ENCODE peak calls at places on chromosomes 4 and X, in six cellular contexts. R is dorsolateral prefrontal cortex, Z is thyroid gland, G is B cell, V is neural crest cell, F is progenitor cell of endocrine pancreas. O is an unnamed sample.

GRCh38 chr4:38574559-38575333 is 89.3 kb upstream of the KLF3 start:
- DNase-seq in Z (peak), F (no peak), V (no peak), G (no peak), R (peak), O (no peak)

GRCh38 chrX:21813612-21814368 is 25.6 kb upstream of the MBTPS2 start:
- DNase-seq in G (no peak), R (no peak), F (no peak), V (no peak), Z (no peak), O (no peak)

GRCh38 chrX:12946838-12947544 is 27.9 kb upstream of the TMSB4X start:
- DNase-seq in R (peak), Z (peak), F (peak), V (peak), G (peak), O (peak)

GRCh38 chr4:38647096-38647819 is 16.7 kb upstream of the KLF3 start:
- DNase-seq in F (no peak), R (no peak), G (no peak), Z (no peak), V (no peak), O (no peak)

GRCh38 chr4:122814426-122814825 is 12.2 kb upstream of the FGF2 start:
- DNase-seq in V (no peak), R (no peak), G (no peak), Z (no peak), F (no peak), O (peak)

GRCh38 chr4:7963691-7964090 is 24.0 kb upstream of the AFAP1 start:
- DNase-seq in V (no peak), F (no peak), Z (no peak), R (peak), G (no peak), O (no peak)

GRCh38 chr4:71270901-71271300 is 67.9 kb upstream of the SLC4A4 start:
- DNase-seq in R (no peak), Z (peak), G (no peak), F (no peak), V (peak), O (no peak)

GRCh38 chr4:159410076-159410777 is 307.3 kb downstream of the RAPGEF2 start:
- DNase-seq in F (no peak), G (no peak), R (no peak), V (no peak), Z (no peak), O (no peak)

GRCh38 chr4:77052352-77052751 is 23.4 kb downstream of the CCNI start:
- DNase-seq in Z (peak), G (peak), F (no peak), V (peak), R (no peak), O (no peak)

GRCh38 chr4:176563591-176563990 is 229.1 kb downstream of the VEGFC start:
- DNase-seq in G (no peak), R (no peak), Z (no peak), F (no peak), V (no peak), O (no peak)

GRCh38 chr4:40204507-40205258 is 7.9 kb downstream of the RHOH start:
- DNase-seq in Z (no peak), R (no peak), F (no peak), G (no peak), V (no peak), O (no peak)

GRCh38 chr4:85498068-85498733 is 23.3 kb downstream of the ARHGAP24 start:
- DNase-seq in R (no peak), Z (no peak), G (peak), V (no peak), F (no peak), O (peak)

GRCh38 chr4:54587516-54587915 is 70.2 kb upstream of the KIT start:
- DNase-seq in Z (no peak), F (no peak), G (no peak), V (no peak), R (no peak), O (no peak)

GRCh38 chr4:13906727-13907126 is 279.2 kb upstream of the BOD1L1 start:
- DNase-seq in Z (no peak), V (no peak), G (no peak), F (no peak), R (no peak), O (no peak)

GRCh38 chr4:2937986-2938385 is 25.2 kb downstream of the NOP14 start:
- DNase-seq in F (no peak), V (no peak), G (no peak), Z (no peak), R (no peak), O (no peak)

GRCh38 chr4:107778784-107779530 is 45.8 kb upstream of the SGMS2 start:
- DNase-seq in R (no peak), V (no peak), G (no peak), F (no peak), Z (no peak), O (no peak)

GRCh38 chr4:103074598-103075434 is 1.7 kb downstream of the SLC9B2 start:
- DNase-seq in Z (no peak), V (no peak), R (no peak), G (peak), F (no peak), O (peak)

GRCh38 chr4:56612282-56612681 is 68.8 kb downstream of the HOPX start:
- DNase-seq in R (no peak), V (no peak), F (no peak), G (no peak), Z (peak), O (no peak)

GRCh38 chrX:139881572-139881971 is 51.3 kb downstream of the ATP11C start:
- DNase-seq in G (no peak), R (no peak), F (no peak), V (no peak), Z (no peak), O (no peak)

GRCh38 chrX:150032742-150033141 is 94.5 kb upstream of the EOLA2 start:
- DNase-seq in V (no peak), F (no peak), Z (no peak), R (no peak), G (no peak), O (no peak)

GRCh38 chrX:43003939-43004338 is 226.0 kb upstream of the PPP1R2C start:
- DNase-seq in R (no peak), V (no peak), G (no peak), Z (no peak), F (no peak), O (no peak)

GRCh38 chrX:25344191-25344936 is 328.6 kb upstream of the ARX start:
- DNase-seq in V (no peak), F (no peak), G (no peak), R (peak), Z (no peak), O (no peak)

GRCh38 chrX:1581132-1581531 is 10.3 kb upstream of the AKAP17A start:
- DNase-seq in F (no peak), G (no peak), R (no peak), V (peak), Z (peak), O (peak)

GRCh38 chrX:78923198-78924015 is 21.8 kb upstream of the P2RY10 start:
- DNase-seq in Z (no peak), G (no peak), R (no peak), V (no peak), F (no peak), O (peak)

GRCh38 chr4:129394635-129395034 is 298.7 kb downstream of the C4orf33 start:
- DNase-seq in V (no peak), Z (no peak), F (no peak), R (no peak), G (no peak), O (no peak)

GRCh38 chrX:12548746-12549145 is 242.5 kb upstream of the PRPS2 start:
- DNase-seq in F (peak), R (no peak), Z (no peak), G (no peak), V (peak), O (peak)

GRCh38 chr4:94140998-94141397 is 66.7 kb upstream of the SMARCAD1 start:
- DNase-seq in Z (no peak), G (no peak), V (no peak), R (no peak), F (no peak), O (no peak)

GRCh38 chrX:40544343-40545250 is 36.2 kb upstream of the ATP6AP2 start:
- DNase-seq in Z (peak), F (no peak), V (no peak), R (no peak), G (no peak), O (no peak)

GRCh38 chr4:98615991-98616390 is 42.4 kb downstream of the TSPAN5 start:
- DNase-seq in V (no peak), Z (no peak), G (no peak), R (no peak), F (no peak), O (no peak)

GRCh38 chr4:105440890-105441289 is 33.0 kb downstream of the PPA2 start:
- DNase-seq in V (no peak), Z (no peak), G (no peak), F (no peak), R (no peak), O (no peak)
- TF ChIP-seq CTCF in V (no peak), Z (no peak), G (no peak), F (no peak), R (no peak), O (no peak)

GRCh38 chr4:138979742-138980141 is 35.8 kb upstream of the NOCT start:
- DNase-seq in V (no peak), Z (no peak), F (no peak), G (no peak), R (no peak), O (no peak)

GRCh38 chr4:138982754-138983153 is 32.8 kb upstream of the NOCT start:
- DNase-seq in F (no peak), Z (no peak), R (no peak), G (no peak), V (no peak), O (no peak)

GRCh38 chr4:138984647-138985046 is 30.9 kb upstream of the NOCT start:
- DNase-seq in F (no peak), G (no peak), R (no peak), Z (no peak), V (no peak), O (no peak)

GRCh38 chr4:138983690-138984089 is 31.9 kb upstream of the NOCT start:
- DNase-seq in V (no peak), R (no peak), G (no peak), Z (no peak), F (no peak), O (no peak)

DNA sequence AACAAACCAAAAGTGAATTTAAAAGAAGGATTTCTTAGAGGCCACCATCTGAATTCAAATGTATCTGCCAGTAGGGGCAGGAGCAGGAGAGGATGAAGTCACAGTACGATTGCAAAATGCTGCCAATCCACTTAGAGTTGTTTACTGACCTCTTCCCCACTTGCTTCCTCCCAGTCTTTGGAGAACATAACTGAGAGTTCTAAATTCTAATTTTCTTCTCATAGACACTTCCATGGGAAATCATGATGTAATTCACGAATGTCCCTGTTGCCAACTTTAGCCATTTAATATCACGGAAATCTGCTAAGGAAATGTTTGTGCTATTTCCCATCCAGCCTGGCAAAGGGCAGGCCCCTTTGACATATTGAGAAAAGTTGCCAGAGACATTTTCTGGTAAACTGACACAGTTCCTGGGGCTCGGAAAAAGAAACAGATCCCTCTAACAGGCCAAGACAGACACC is 33.6 kb upstream of the NOCT start:
- DNase-seq in V (no peak), Z (peak), F (no peak), G (no peak), R (no peak), O (no peak)
- TF ChIP-seq CTCF in V (peak), Z (no peak), F (no peak), G (no peak), R (no peak), O (no peak)

GRCh38 chrX:51144828-51145442 is 187.7 kb upstream of the NUDT10 start:
- DNase-seq in G (peak), R (no peak), Z (peak), F (peak), V (peak), O (peak)

DNA sequence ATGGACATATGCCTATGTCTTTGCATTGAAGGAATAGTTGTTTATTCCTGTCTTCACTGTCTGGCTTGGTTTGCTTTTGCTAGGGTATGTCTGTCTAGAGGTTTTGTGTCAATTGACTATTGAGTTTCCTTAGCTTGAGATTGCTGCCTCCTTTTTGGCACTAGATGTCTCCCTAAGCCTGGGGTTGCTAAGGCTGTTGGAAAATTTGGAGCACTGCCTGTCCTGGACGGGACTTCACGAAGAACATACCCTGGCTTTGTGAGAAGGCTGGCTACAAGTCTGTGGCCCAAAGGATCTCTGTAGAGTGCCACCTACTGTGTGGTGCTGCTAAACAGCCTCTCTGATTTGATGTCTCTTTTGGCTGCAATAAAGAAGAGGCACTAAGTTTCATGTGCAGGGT is 183.8 kb upstream of the NUDT10 start:
- DNase-seq in V (no peak), R (peak), F (no peak), Z (no peak), G (no peak), O (no peak)
- TF ChIP-seq CTCF in V (peak), R (peak), F (peak), Z (no peak), G (no peak), O (no peak)

GRCh38 chr4:41334182-41334581 is 77.5 kb downstream of the UCHL1 start:
- DNase-seq in Z (peak), V (no peak), G (no peak), R (no peak), F (no peak), O (no peak)

DNA sequence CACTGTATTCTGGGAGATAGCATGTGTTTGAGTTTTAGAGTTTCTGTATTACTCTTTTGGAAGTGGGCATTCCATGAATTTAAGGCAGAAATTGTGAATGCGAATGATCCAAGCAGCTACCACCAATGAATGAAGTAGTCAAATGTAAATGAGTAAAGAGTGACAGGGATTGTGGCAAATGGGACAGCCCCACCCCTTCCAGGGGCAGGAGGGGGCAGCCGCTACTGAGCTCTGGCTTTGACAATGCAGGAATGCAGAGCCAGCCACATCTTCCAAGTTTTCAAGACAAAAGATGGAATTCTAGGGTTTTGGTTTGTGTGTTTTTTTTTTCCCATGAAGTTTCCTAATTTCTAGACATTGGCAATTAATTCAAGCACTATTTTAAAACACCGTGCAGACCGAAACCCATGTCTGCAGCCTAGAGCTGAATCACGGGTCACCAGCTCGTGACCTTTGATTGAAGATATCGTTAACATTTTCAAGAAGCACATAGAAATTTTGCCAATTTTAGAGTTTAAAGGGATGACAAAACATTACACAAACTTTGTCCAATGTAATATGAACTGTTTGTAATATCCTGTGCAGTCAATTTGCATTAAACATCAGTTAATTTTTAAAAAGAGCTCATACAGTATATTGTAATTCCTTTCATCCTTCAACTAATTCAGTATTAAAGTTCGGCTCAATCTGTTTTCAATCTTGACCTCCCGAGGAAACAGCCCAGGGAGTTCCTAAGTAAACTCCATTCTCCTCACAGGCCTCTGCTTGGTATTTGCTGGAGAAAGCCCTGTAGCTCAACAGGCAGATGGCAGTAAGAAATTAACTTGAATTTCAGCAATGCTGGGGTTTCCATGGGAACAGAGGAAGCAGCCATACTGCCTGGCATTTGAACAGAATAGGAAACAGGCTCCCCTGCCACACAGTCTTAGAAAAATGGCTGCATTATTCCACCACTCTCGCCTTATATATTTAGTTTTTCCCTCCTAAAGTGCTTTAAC is 83.4 kb downstream of the UCHL1 start:
- DNase-seq in Z (peak), V (peak), G (no peak), R (peak), F (no peak), O (no peak)
- TF ChIP-seq CTCF in Z (no peak), V (no peak), G (no peak), R (peak), F (no peak), O (no peak)

GRCh38 chrX:10617964-10618342 is 2.4 kb downstream of the MID1 start:
- DNase-seq in V (no peak), F (no peak), G (no peak), R (no peak), Z (peak), O (no peak)

GRCh38 chrX:10618911-10619310 is 1.5 kb downstream of the MID1 start:
- DNase-seq in V (no peak), R (no peak), Z (peak), G (no peak), F (no peak), O (no peak)

GRCh38 chrX:10617186-10617963 is 3.0 kb downstream of the MID1 start:
- DNase-seq in F (no peak), G (no peak), Z (no peak), V (no peak), R (no peak), O (no peak)

GRCh38 chrX:10619311-10620015 is 922 bp downstream of the MID1 start:
- DNase-seq in Z (peak), F (no peak), R (no peak), V (no peak), G (no peak), O (peak)

DNA sequence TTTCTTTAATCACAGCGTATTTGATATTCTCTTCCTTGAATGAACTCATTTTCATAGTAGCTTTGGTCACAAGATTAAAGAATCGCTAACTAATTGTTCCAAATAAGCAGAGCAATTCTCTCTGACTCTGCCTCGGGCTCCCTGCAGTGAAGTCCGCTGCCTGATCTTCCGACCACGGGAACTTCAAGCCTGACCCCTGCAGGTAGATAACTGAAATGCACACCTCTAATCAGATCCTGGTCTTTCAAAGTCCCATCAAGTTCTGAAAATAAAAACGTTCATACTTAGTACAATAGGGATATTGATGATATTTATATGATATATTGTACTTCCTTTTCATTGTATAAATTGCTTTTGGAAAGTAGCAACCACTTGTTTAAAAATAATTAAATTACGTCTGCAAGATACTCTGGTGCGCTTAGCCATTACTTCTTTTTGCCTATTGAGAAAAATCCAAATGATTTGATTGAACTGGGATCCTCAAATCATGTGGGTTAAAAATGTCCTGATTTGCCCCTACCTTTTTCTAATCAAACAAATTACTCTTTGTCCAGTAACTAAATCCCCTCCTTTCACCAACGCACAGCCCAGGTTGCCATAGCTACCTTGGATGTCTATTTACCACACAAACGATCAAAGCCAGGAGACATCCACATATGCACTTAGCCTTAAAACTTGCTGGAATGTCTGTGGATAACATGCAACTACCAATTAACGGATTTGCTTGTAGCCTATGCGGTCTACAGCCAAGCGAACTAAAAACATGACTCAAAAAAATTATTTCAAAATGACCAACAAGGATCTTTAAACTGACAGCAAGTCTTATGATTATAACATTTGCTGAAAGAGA is 4.2 kb downstream of the MID1 start:
- DNase-seq in G (peak), Z (peak), V (no peak), F (no peak), R (peak), O (peak)
- TF ChIP-seq CTCF in G (peak), Z (no peak), V (peak), F (peak), R (peak), O (peak)

DNA sequence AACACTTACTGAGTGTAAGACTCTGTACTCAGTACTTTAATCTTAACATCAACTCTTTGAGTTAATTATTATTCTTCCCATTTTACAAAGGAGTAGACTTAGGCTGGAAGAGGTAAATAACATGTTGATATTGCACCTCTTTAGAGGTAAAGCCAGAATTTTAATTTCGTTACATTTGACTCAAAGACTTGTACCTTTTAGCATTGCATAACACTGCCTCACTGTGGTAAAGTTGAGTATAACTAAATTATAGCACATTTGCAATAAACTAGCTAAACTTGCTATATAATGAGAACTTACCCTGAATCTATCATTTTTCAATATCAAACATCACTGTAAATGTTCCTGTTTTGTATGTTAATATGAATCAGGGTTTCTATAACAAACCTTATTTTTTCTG is 218.5 kb downstream of the PRR32 start:
- DNase-seq in V (no peak), R (no peak), Z (no peak), F (no peak), G (no peak), O (no peak)
- TF ChIP-seq CTCF in V (peak), R (peak), Z (no peak), F (peak), G (no peak), O (no peak)

GRCh38 chrX:101362116-101362515 is 13.6 kb upstream of the TIMM8A start:
- DNase-seq in F (no peak), G (no peak), V (no peak), R (no peak), Z (no peak), O (no peak)

GRCh38 chrX:101359966-101360365 is 11.4 kb upstream of the TIMM8A start:
- DNase-seq in G (no peak), F (no peak), R (no peak), V (no peak), Z (no peak), O (no peak)

GRCh38 chrX:101362757-101363156 is 14.2 kb upstream of the TIMM8A start:
- DNase-seq in F (no peak), V (no peak), R (no peak), Z (no peak), G (no peak), O (no peak)

GRCh38 chrX:101357166-101357795 is 8.7 kb upstream of the TIMM8A start:
- DNase-seq in G (no peak), R (no peak), V (no peak), F (no peak), Z (no peak), O (no peak)
- TF ChIP-seq CTCF in G (peak), R (no peak), V (peak), F (peak), Z (peak), O (no peak)

GRCh38 chr4:184745747-184746531 is 12.0 kb upstream of the CENPU start:
- DNase-seq in R (peak), V (peak), Z (peak), G (peak), F (peak), O (peak)
- TF ChIP-seq CTCF in R (peak), V (peak), Z (peak), G (peak), F (peak), O (peak)